ENCODE peak calls at places on chromosomes 16 and 17, in five cellular contexts. M is upper lobe of right lung; P is PC-3; H is CD8-positive, alpha-beta T cell; C is tibial artery. Z is an unnamed sample.

GRCh38 chr16:397736-398332 is 835 bp downstream of the NME4 start:
- DNase-seq in H (no peak), C (peak; percentile 92), M (peak; percentile 86), P (peak; percentile 57), Z (peak; percentile 93)

GRCh38 chr16:1930338-1930720 is 12.1 kb upstream of the HS3ST6 start:
- DNase-seq in P (no peak), H (no peak), C (no peak), M (no peak), Z (no peak)

GRCh38 chr16:85110105-85110504 is 2.2 kb downstream of the CIBAR2 start:
- DNase-seq in C (no peak), P (no peak), H (no peak), M (no peak), Z (peak; percentile 75)

GRCh38 chr17:73650147-73650546 is 5.9 kb upstream of the SDK2 start:
- DNase-seq in H (no peak), C (no peak), P (peak; percentile 34), M (no peak), Z (no peak)

GRCh38 chr17:10875984-10876555 is 38.2 kb upstream of the PIRT start:
- DNase-seq in P (peak; percentile 41), H (no peak), M (peak; percentile 64), C (no peak), Z (peak; percentile 59)

GRCh38 chr17:42675984-42676423 is 790 bp downstream of the PLEKHH3 start:
- DNase-seq in H (no peak), M (peak; percentile 88), C (peak; percentile 85), P (peak; percentile 23), Z (peak; percentile 88)

GRCh38 chr16:73572135-73572534 is 524.2 kb upstream of the ZFHX3 start:
- DNase-seq in M (peak; percentile 71), H (no peak), P (peak; percentile 23), C (no peak), Z (peak; percentile 77)

GRCh38 chr16:84161011-84161410 is 15.9 kb downstream of the DNAAF1 start:
- DNase-seq in M (peak; percentile 51), H (no peak), P (no peak), C (peak; percentile 50), Z (no peak)

GRCh38 chr16:49497466-49497865 is 123.9 kb downstream of the C16orf78 start:
- DNase-seq in H (no peak), C (no peak), P (no peak), M (no peak), Z (no peak)

GRCh38 chr16:81567987-81568748 is 123.6 kb downstream of the CMIP start:
- DNase-seq in P (peak; percentile 78), H (no peak), M (no peak), C (peak; percentile 79), Z (peak; percentile 78)

GRCh38 chr16:12260647-12261262 is 284.2 kb downstream of the SNX29 start:
- DNase-seq in C (no peak), M (no peak), H (no peak), P (no peak), Z (no peak)

GRCh38 chr16:4494746-4495490 is 18.7 kb downstream of the HMOX2 start:
- DNase-seq in H (no peak), C (no peak), P (peak; percentile 58), M (no peak), Z (no peak)

GRCh38 chr17:8696951-8697745 is 47.5 kb downstream of the CCDC42 start:
- DNase-seq in H (no peak), M (no peak), P (no peak), C (peak; percentile 64), Z (peak; percentile 88)

GRCh38 chr16:49596119-49596518 is 222.5 kb downstream of the C16orf78 start:
- DNase-seq in H (no peak), M (no peak), P (no peak), C (peak; percentile 53), Z (no peak)

GRCh38 chr17:11925271-11926021 is 71.8 kb downstream of the ZNF18 start:
- DNase-seq in C (no peak), H (no peak), P (no peak), M (no peak), Z (no peak)

GRCh38 chr16:65480276-65480675 is 358.4 kb upstream of the CDH11 start:
- DNase-seq in C (no peak), H (no peak), P (no peak), M (no peak), Z (no peak)

GRCh38 chr17:62804822-62805221 is 3.3 kb downstream of the MARCHF10 start:
- DNase-seq in P (no peak), M (no peak), H (no peak), C (no peak), Z (no peak)

GRCh38 chr16:22191966-22192260 is 14.2 kb upstream of the EEF2K start:
- DNase-seq in H (no peak), P (no peak), C (no peak), M (no peak), Z (no peak)

GRCh38 chr16:56657555-56658430 is at the start of gene MT1F:
- DNase-seq in H (peak; percentile 32), C (peak; percentile 85), P (peak; percentile 76), M (peak; percentile 96), Z (peak; percentile 97)

GRCh38 chr17:49365667-49366066 is 3.6 kb upstream of the ZNF652 start:
- DNase-seq in H (no peak), C (no peak), M (no peak), P (peak; percentile 57), Z (no peak)

GRCh38 chr17:40086150-40087044 is 14.0 kb downstream of the NR1D1 start:
- DNase-seq in C (peak; percentile 70), H (no peak), P (peak; percentile 42), M (peak; percentile 80), Z (no peak)

GRCh38 chr17:40084477-40084876 is 15.9 kb downstream of the NR1D1 start:
- DNase-seq in C (no peak), P (no peak), H (no peak), M (no peak), Z (peak; percentile 60)

GRCh38 chr17:40087903-40088718 is 12.3 kb downstream of the NR1D1 start:
- DNase-seq in M (no peak), H (no peak), C (no peak), P (no peak), Z (no peak)

GRCh38 chr17:40089085-40089895 is 11.1 kb downstream of the NR1D1 start:
- DNase-seq in P (no peak), M (no peak), C (no peak), H (no peak), Z (no peak)

GRCh38 chr17:40087049-40087794 is 13.2 kb downstream of the NR1D1 start:
- DNase-seq in P (no peak), H (no peak), C (no peak), M (no peak), Z (no peak)
- H3K36me3 ChIP-seq in P (no peaks in the 10 kb centered on the region), H (peaks cover 68% of the 10 kb centered on the region), C (peaks cover 95% of the 10 kb centered on the region), M (peaks cover 66% of the 10 kb centered on the region), Z (peaks cover 33% of the 10 kb centered on the region)

GRCh38 chr17:35082073-35082657 is 18.7 kb upstream of the RFFL start:
- DNase-seq in M (no peak), P (peak; percentile 89), H (no peak), C (no peak), Z (no peak)

GRCh38 chr17:35084987-35085386 is 21.5 kb upstream of the RFFL start:
- DNase-seq in H (no peak), M (no peak), C (no peak), P (peak; percentile 93), Z (no peak)

GRCh38 chr17:35080536-35080935 is 17.0 kb upstream of the RFFL start:
- DNase-seq in C (no peak), H (no peak), P (no peak), M (no peak), Z (no peak)

GRCh38 chr17:35081638-35082037 is 18.1 kb upstream of the RFFL start:
- DNase-seq in C (no peak), P (no peak), M (no peak), H (no peak), Z (no peak)

GRCh38 chr17:35083071-35083470 is 19.6 kb upstream of the RFFL start:
- DNase-seq in C (no peak), H (no peak), M (no peak), P (no peak), Z (no peak)
- H3K4me3 ChIP-seq in C (no peak overlapping the region), H (no peak overlapping the region), M (no peak overlapping the region), P (peak overlapping the region; percentile 51), Z (no peak overlapping the region)

GRCh38 chr17:66338937-66339336 is 36.5 kb downstream of the PRKCA start:
- DNase-seq in P (no peak), C (no peak), H (no peak), M (no peak), Z (no peak)
- H3K27ac ChIP-seq in P (no peak overlapping the region), C (no peak overlapping the region), H (no peak overlapping the region), M (no peak overlapping the region), Z (no peak overlapping the region)

GRCh38 chr17:82468692-82469091 is 10.2 kb downstream of the NARF start:
- DNase-seq in C (no peak), M (no peak), H (no peak), P (no peak), Z (no peak)
- H3K36me3 ChIP-seq in C (peaks cover 96% of the 10 kb centered on the region), M (peaks cover 81% of the 10 kb centered on the region), H (peaks cover 43% of the 10 kb centered on the region), P (peaks cover 19% of the 10 kb centered on the region), Z (peaks cover 9% of the 10 kb centered on the region)

DNA sequence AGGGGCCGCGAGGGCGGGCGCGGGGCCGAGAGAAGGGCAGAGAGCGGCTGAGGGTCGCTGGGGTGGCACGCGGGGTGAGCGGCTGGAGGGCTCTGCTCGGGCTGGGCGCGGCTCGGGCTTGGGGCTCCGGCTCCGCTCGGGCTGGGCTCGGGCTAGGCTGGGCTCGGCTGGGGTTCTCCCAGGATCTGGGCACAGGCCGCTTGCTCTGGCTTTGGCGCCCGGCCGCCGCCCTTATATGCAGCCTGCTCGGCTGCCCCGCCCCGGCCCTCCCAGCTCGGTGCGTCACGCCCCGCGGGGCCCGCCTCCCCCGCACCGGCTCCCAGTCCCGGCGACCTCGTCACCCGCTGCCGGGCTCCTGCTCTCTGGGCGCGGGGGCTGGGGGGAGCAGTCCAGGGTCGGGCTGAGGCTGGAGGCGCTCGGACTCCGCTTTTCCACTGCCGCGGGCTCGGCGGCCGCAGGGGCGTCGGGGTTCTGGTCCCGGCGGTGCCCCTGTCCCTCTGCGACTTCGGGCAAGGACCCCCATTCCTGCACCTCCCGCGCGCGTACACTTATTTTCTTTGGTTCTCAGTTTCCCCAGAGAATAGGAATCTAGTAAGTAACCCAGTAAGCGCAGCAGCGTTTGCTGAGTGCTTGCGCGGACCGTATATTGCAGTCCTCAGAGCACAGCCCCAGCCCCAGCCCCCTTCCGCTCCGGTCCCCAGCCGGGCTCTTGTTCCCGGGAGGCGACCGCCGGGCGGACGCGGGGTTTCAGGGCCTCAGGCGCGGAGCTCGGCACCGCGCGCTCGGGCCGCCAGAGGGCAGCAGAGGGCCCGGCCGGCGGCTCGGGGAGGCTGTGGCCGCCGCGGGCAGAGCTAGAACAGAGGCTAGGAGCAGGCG is at the start of gene RASD1:
- DNase-seq in C (peak; percentile 94), P (peak; percentile 94), H (peak; percentile 62), M (peak; percentile 95), Z (peak; percentile 98)
- H3K4me3 ChIP-seq in C (peak within 1 kb of the TSS; percentile 58), P (peak within 1 kb of the TSS; percentile 86), H (peak within 1 kb of the TSS; percentile 76), M (peak within 1 kb of the TSS; percentile 68), Z (peak within 1 kb of the TSS; percentile 74)

GRCh38 chr16:15960124-15960971 is 10.9 kb downstream of the ABCC1 start:
- DNase-seq in H (no peak), C (no peak), M (no peak), P (no peak), Z (no peak)

GRCh38 chr16:15963307-15963910 is 14.0 kb downstream of the ABCC1 start:
- DNase-seq in C (peak; percentile 85), H (no peak), P (no peak), M (no peak), Z (no peak)

GRCh38 chr16:15958703-15959348 is 9.4 kb downstream of the ABCC1 start:
- DNase-seq in H (no peak), C (no peak), M (no peak), P (no peak), Z (no peak)

GRCh38 chr16:15961557-15962205 is 12.3 kb downstream of the ABCC1 start:
- DNase-seq in H (no peak), P (no peak), M (no peak), C (no peak), Z (no peak)

GRCh38 chr16:15961060-15961511 is 11.7 kb downstream of the ABCC1 start:
- DNase-seq in H (peak; percentile 45), P (no peak), C (no peak), M (no peak), Z (no peak)
- H3K27ac ChIP-seq in H (peak overlapping the region; percentile 80), P (no peak overlapping the region), C (no peak overlapping the region), M (peak overlapping the region; percentile 25), Z (no peak overlapping the region)